ENCODE peak calls at places on chromosomes 2 and 18, in six cellular contexts. R is astrocyte of the spinal cord; C is NCI-H2081; Q is foreskin melanocyte; I is stimulated activated naive B cell treated with anti-CD40 and anti-IgM and Interleukin-4, amounts not matched to agents 10 μg/mL and 1 μg/mL and 100 μg/mL, for 72 hours; A is hippocampal formation. E is an unnamed sample.

GRCh38 chr2:206164261-206164862 is 4.7 kb downstream of the EEF1B2 start:
- DNase-seq in Q (peak), R (peak), A (peak), C (peak), I (no peak), E (peak)

GRCh38 chr2:241724259-241724974 is 10.0 kb upstream of the D2HGDH start:
- DNase-seq in Q (no peak), R (no peak), I (no peak), A (no peak), C (no peak), E (no peak)

GRCh38 chr2:134648547-134648946 is 70.3 kb downstream of the TMEM163 start:
- DNase-seq in R (no peak), I (no peak), A (no peak), C (no peak), Q (no peak), E (no peak)

GRCh38 chr2:15758779-15759343 is 167.2 kb downstream of the DDX1 start:
- DNase-seq in Q (no peak), R (no peak), C (no peak), A (no peak), I (no peak), E (no peak)

GRCh38 chr2:763766-764525 is 86.7 kb upstream of the TMEM18 start:
- DNase-seq in Q (no peak), R (no peak), C (no peak), A (no peak), I (no peak), E (no peak)

GRCh38 chr2:229132236-229132635 is 138.9 kb downstream of the PID1 start:
- DNase-seq in C (no peak), Q (no peak), A (no peak), R (no peak), I (no peak), E (no peak)

GRCh38 chr2:190781604-190782198 is 98.9 kb upstream of the GLS start:
- DNase-seq in A (no peak), R (peak), I (no peak), C (peak), Q (peak), E (peak)

GRCh38 chr2:15159751-15160177 is 401.4 kb downstream of the NBAS start:
- DNase-seq in R (peak), A (peak), C (peak), I (no peak), Q (peak), E (peak)

GRCh38 chr18:8952796-8953760 is 149.4 kb upstream of the NDUFV2 start:
- DNase-seq in I (no peak), Q (no peak), C (no peak), A (no peak), R (peak), E (peak)

GRCh38 chr2:157898591-157898996 is 22.5 kb upstream of the ACVR1 start:
- DNase-seq in R (peak), A (no peak), I (no peak), C (no peak), Q (peak), E (peak)

GRCh38 chr2:36802952-36803351 is 106.4 kb downstream of the VIT start:
- DNase-seq in A (no peak), Q (no peak), R (no peak), I (no peak), C (no peak), E (no peak)

GRCh38 chr18:22872894-22873537 is 60.1 kb upstream of the RBBP8 start:
- DNase-seq in Q (no peak), C (no peak), I (no peak), A (no peak), R (no peak), E (peak)

E was measured in iris pigment epithelial cell.